ENCODE peak calls at places on chromosomes 4 and X, in eight cellular contexts. One of them, this sample, is unnamed.

GRCh38 chr4:37324526-37324925 is 80.0 kb downstream of the NWD2 start:
- DNase-seq in activated gamma-delta T cell treated with anti-CD3 and anti-CD28 coated beads, Interleukin-2, amount 50 U/mL, for 16 hours: no peak
- DNase-seq in Calu3: no peak
- DNase-seq in EH: no peak
- DNase-seq in T-helper 2 cell: no peak
- DNase-seq in EL: no peak
- DNase-seq in psoas muscle: no peak
- DNase-seq in GM23338: no peak
- DNase-seq in this sample: no peak

GRCh38 chr4:114807759-114808404 is 209.3 kb downstream of the UGT8 start:
- DNase-seq in Calu3: peak; percentile 1
- DNase-seq in T-helper 2 cell: no peak
- DNase-seq in psoas muscle: no peak
- DNase-seq in activated gamma-delta T cell treated with anti-CD3 and anti-CD28 coated beads, Interleukin-2, amount 50 U/mL, for 16 hours: no peak
- DNase-seq in EH: peak; percentile 32
- DNase-seq in EL: peak; percentile 37
- DNase-seq in GM23338: peak; percentile 78
- DNase-seq in this sample: peak; percentile 63

GRCh38 chrX:145817666-145818521 is at the start of gene SLITRK2:
- DNase-seq in EH: no peak
- DNase-seq in EL: no peak
- DNase-seq in psoas muscle: no peak
- DNase-seq in Calu3: no peak
- DNase-seq in T-helper 2 cell: no peak
- DNase-seq in activated gamma-delta T cell treated with anti-CD3 and anti-CD28 coated beads, Interleukin-2, amount 50 U/mL, for 16 hours: no peak
- DNase-seq in GM23338: peak; percentile 57
- DNase-seq in this sample: no peak

GRCh38 chrX:117511379-117511778 is 605.2 kb downstream of the KLHL13 start:
- DNase-seq in GM23338: no peak
- DNase-seq in Calu3: no peak
- DNase-seq in T-helper 2 cell: no peak
- DNase-seq in activated gamma-delta T cell treated with anti-CD3 and anti-CD28 coated beads, Interleukin-2, amount 50 U/mL, for 16 hours: no peak
- DNase-seq in psoas muscle: no peak
- DNase-seq in EH: no peak
- DNase-seq in EL: no peak
- DNase-seq in this sample: no peak

GRCh38 chr4:153466637-153467153 is 535 bp downstream of the TMEM131L start:
- DNase-seq in EH: no peak
- DNase-seq in Calu3: no peak
- DNase-seq in psoas muscle: no peak
- DNase-seq in T-helper 2 cell: no peak
- DNase-seq in GM23338: peak; percentile 19
- DNase-seq in activated gamma-delta T cell treated with anti-CD3 and anti-CD28 coated beads, Interleukin-2, amount 50 U/mL, for 16 hours: no peak
- DNase-seq in EL: no peak
- DNase-seq in this sample: no peak

GRCh38 chr4:169337510-169337909 is 66.8 kb upstream of the SH3RF1 start:
- DNase-seq in EH: peak; percentile 99
- DNase-seq in T-helper 2 cell: no peak
- DNase-seq in Calu3: no peak
- DNase-seq in activated gamma-delta T cell treated with anti-CD3 and anti-CD28 coated beads, Interleukin-2, amount 50 U/mL, for 16 hours: no peak
- DNase-seq in GM23338: no peak
- DNase-seq in EL: peak; percentile 91
- DNase-seq in psoas muscle: no peak
- DNase-seq in this sample: no peak

GRCh38 chr4:179164642-179165338 is 1722.6 kb upstream of the AGA start:
- DNase-seq in GM23338: no peak
- DNase-seq in Calu3: no peak
- DNase-seq in activated gamma-delta T cell treated with anti-CD3 and anti-CD28 coated beads, Interleukin-2, amount 50 U/mL, for 16 hours: no peak
- DNase-seq in EH: no peak
- DNase-seq in T-helper 2 cell: no peak
- DNase-seq in EL: no peak
- DNase-seq in psoas muscle: no peak
- DNase-seq in this sample: no peak

GRCh38 chrX:69795702-69796101 is 179.8 kb downstream of the EDA start:
- DNase-seq in EL: no peak
- DNase-seq in GM23338: no peak
- DNase-seq in activated gamma-delta T cell treated with anti-CD3 and anti-CD28 coated beads, Interleukin-2, amount 50 U/mL, for 16 hours: no peak
- DNase-seq in Calu3: no peak
- DNase-seq in T-helper 2 cell: no peak
- DNase-seq in EH: no peak
- DNase-seq in psoas muscle: no peak
- DNase-seq in this sample: no peak

GRCh38 chr4:52299120-52299519 is 248.0 kb downstream of the SPATA18 start:
- DNase-seq in activated gamma-delta T cell treated with anti-CD3 and anti-CD28 coated beads, Interleukin-2, amount 50 U/mL, for 16 hours: no peak
- DNase-seq in EL: peak; percentile 2
- DNase-seq in T-helper 2 cell: no peak
- DNase-seq in EH: no peak
- DNase-seq in Calu3: no peak
- DNase-seq in psoas muscle: no peak
- DNase-seq in GM23338: no peak
- DNase-seq in this sample: no peak

GRCh38 chr4:152590179-152591031 is 54.5 kb upstream of the FBXW7 start:
- DNase-seq in activated gamma-delta T cell treated with anti-CD3 and anti-CD28 coated beads, Interleukin-2, amount 50 U/mL, for 16 hours: no peak
- DNase-seq in EL: peak; percentile 97
- DNase-seq in T-helper 2 cell: no peak
- DNase-seq in GM23338: no peak
- DNase-seq in Calu3: no peak
- DNase-seq in psoas muscle: no peak
- DNase-seq in EH: peak; percentile 98
- DNase-seq in this sample: no peak

GRCh38 chrX:155592331-155592730 is 20.4 kb downstream of the TMLHE start:
- DNase-seq in psoas muscle: no peak
- DNase-seq in EL: no peak
- DNase-seq in T-helper 2 cell: no peak
- DNase-seq in activated gamma-delta T cell treated with anti-CD3 and anti-CD28 coated beads, Interleukin-2, amount 50 U/mL, for 16 hours: no peak
- DNase-seq in Calu3: no peak
- DNase-seq in EH: no peak
- DNase-seq in GM23338: no peak
- DNase-seq in this sample: no peak

GRCh38 chr4:182604953-182605352 is 312.2 kb downstream of the DCTD start:
- DNase-seq in psoas muscle: no peak
- DNase-seq in Calu3: no peak
- DNase-seq in activated gamma-delta T cell treated with anti-CD3 and anti-CD28 coated beads, Interleukin-2, amount 50 U/mL, for 16 hours: no peak
- DNase-seq in T-helper 2 cell: no peak
- DNase-seq in GM23338: no peak
- DNase-seq in EH: peak; percentile 24
- DNase-seq in EL: peak; percentile 41
- DNase-seq in this sample: no peak

GRCh38 chrX:48090123-48090522 is 18.7 kb upstream of the ZNF630 start:
- DNase-seq in T-helper 2 cell: no peak
- DNase-seq in psoas muscle: no peak
- DNase-seq in GM23338: no peak
- DNase-seq in activated gamma-delta T cell treated with anti-CD3 and anti-CD28 coated beads, Interleukin-2, amount 50 U/mL, for 16 hours: no peak
- DNase-seq in EL: no peak
- DNase-seq in Calu3: no peak
- DNase-seq in EH: no peak
- DNase-seq in this sample: no peak

GRCh38 chrX:103248553-103248952 is 6.4 kb downstream of the TCEAL8 start:
- DNase-seq in EL: peak; percentile 16
- DNase-seq in psoas muscle: no peak
- DNase-seq in activated gamma-delta T cell treated with anti-CD3 and anti-CD28 coated beads, Interleukin-2, amount 50 U/mL, for 16 hours: no peak
- DNase-seq in EH: peak; percentile 21
- DNase-seq in T-helper 2 cell: no peak
- DNase-seq in Calu3: no peak
- DNase-seq in GM23338: peak; percentile 10
- DNase-seq in this sample: no peak

GRCh38 chr4:153223935-153224334 is 19.7 kb downstream of the TRIM2 start:
- DNase-seq in GM23338: no peak
- DNase-seq in EL: peak; percentile 35
- DNase-seq in T-helper 2 cell: no peak
- DNase-seq in activated gamma-delta T cell treated with anti-CD3 and anti-CD28 coated beads, Interleukin-2, amount 50 U/mL, for 16 hours: no peak
- DNase-seq in EH: peak; percentile 39
- DNase-seq in Calu3: no peak
- DNase-seq in psoas muscle: no peak
- DNase-seq in this sample: no peak

GRCh38 chrX:119686087-119686639 is 6.8 kb downstream of the SEPTIN6 start:
- DNase-seq in EH: peak; percentile 44
- DNase-seq in activated gamma-delta T cell treated with anti-CD3 and anti-CD28 coated beads, Interleukin-2, amount 50 U/mL, for 16 hours: no peak
- DNase-seq in GM23338: no peak
- DNase-seq in EL: peak; percentile 36
- DNase-seq in T-helper 2 cell: no peak
- DNase-seq in Calu3: no peak
- DNase-seq in psoas muscle: peak; percentile 18
- DNase-seq in this sample: no peak

GRCh38 chr4:152165851-152166250 is 370.0 kb downstream of the FBXW7 start:
- DNase-seq in EL: no peak
- DNase-seq in Calu3: no peak
- DNase-seq in activated gamma-delta T cell treated with anti-CD3 and anti-CD28 coated beads, Interleukin-2, amount 50 U/mL, for 16 hours: no peak
- DNase-seq in psoas muscle: no peak
- DNase-seq in T-helper 2 cell: no peak
- DNase-seq in EH: no peak
- DNase-seq in GM23338: no peak
- DNase-seq in this sample: no peak

GRCh38 chr4:10727140-10727880 is 42.7 kb upstream of the CLNK start:
- DNase-seq in EH: no peak
- DNase-seq in GM23338: no peak
- DNase-seq in T-helper 2 cell: no peak
- DNase-seq in Calu3: no peak
- DNase-seq in psoas muscle: no peak
- DNase-seq in activated gamma-delta T cell treated with anti-CD3 and anti-CD28 coated beads, Interleukin-2, amount 50 U/mL, for 16 hours: no peak
- DNase-seq in EL: no peak
- DNase-seq in this sample: no peak

GRCh38 chrX:50100188-50100587 is 100.6 kb downstream of the AKAP4 start:
- DNase-seq in psoas muscle: no peak
- DNase-seq in Calu3: peak; percentile 28
- DNase-seq in EL: peak; percentile 1
- DNase-seq in T-helper 2 cell: no peak
- DNase-seq in activated gamma-delta T cell treated with anti-CD3 and anti-CD28 coated beads, Interleukin-2, amount 50 U/mL, for 16 hours: no peak
- DNase-seq in GM23338: peak; percentile 51
- DNase-seq in EH: peak; percentile 7
- DNase-seq in this sample: no peak

GRCh38 chr4:140756292-140757219 is at the start of gene TBC1D9:
- DNase-seq in EH: peak; percentile 85
- DNase-seq in T-helper 2 cell: no peak
- DNase-seq in psoas muscle: peak; percentile 69
- DNase-seq in EL: peak; percentile 90
- DNase-seq in GM23338: peak; percentile 97
- DNase-seq in Calu3: peak; percentile 77
- DNase-seq in activated gamma-delta T cell treated with anti-CD3 and anti-CD28 coated beads, Interleukin-2, amount 50 U/mL, for 16 hours: no peak
- DNase-seq in this sample: no peak

GRCh38 chr4:35358001-35358584 is 886.2 kb downstream of the ARAP2 start:
- DNase-seq in Calu3: no peak
- DNase-seq in EH: no peak
- DNase-seq in T-helper 2 cell: no peak
- DNase-seq in psoas muscle: no peak
- DNase-seq in GM23338: peak; percentile 26
- DNase-seq in EL: no peak
- DNase-seq in activated gamma-delta T cell treated with anti-CD3 and anti-CD28 coated beads, Interleukin-2, amount 50 U/mL, for 16 hours: no peak
- DNase-seq in this sample: no peak

GRCh38 chrX:108439434-108439883 is at the start of gene COL4A5:
- DNase-seq in psoas muscle: peak; percentile 31
- DNase-seq in GM23338: peak; percentile 85
- DNase-seq in EH: peak; percentile 73
- DNase-seq in EL: peak; percentile 84
- DNase-seq in Calu3: peak; percentile 65
- DNase-seq in T-helper 2 cell: no peak
- DNase-seq in activated gamma-delta T cell treated with anti-CD3 and anti-CD28 coated beads, Interleukin-2, amount 50 U/mL, for 16 hours: no peak
- DNase-seq in this sample: no peak

GRCh38 chr4:163495900-163496299 is 1.4 kb downstream of the TMA16 start:
- DNase-seq in EH: no peak
- DNase-seq in GM23338: no peak
- DNase-seq in psoas muscle: no peak
- DNase-seq in EL: peak; percentile 3
- DNase-seq in T-helper 2 cell: no peak
- DNase-seq in Calu3: no peak
- DNase-seq in activated gamma-delta T cell treated with anti-CD3 and anti-CD28 coated beads, Interleukin-2, amount 50 U/mL, for 16 hours: no peak
- DNase-seq in this sample: no peak

GRCh38 chr4:142901166-142901662 is 55.1 kb upstream of the INPP4B start:
- DNase-seq in activated gamma-delta T cell treated with anti-CD3 and anti-CD28 coated beads, Interleukin-2, amount 50 U/mL, for 16 hours: no peak
- DNase-seq in EL: peak; percentile 46
- DNase-seq in psoas muscle: no peak
- DNase-seq in T-helper 2 cell: no peak
- DNase-seq in EH: peak; percentile 34
- DNase-seq in GM23338: no peak
- DNase-seq in Calu3: no peak
- DNase-seq in this sample: no peak

GRCh38 chr4:74933562-74934015 is 673 bp downstream of the PARM1 start:
- DNase-seq in activated gamma-delta T cell treated with anti-CD3 and anti-CD28 coated beads, Interleukin-2, amount 50 U/mL, for 16 hours: no peak
- DNase-seq in psoas muscle: peak; percentile 18
- DNase-seq in GM23338: peak; percentile 53
- DNase-seq in EL: peak; percentile 1
- DNase-seq in EH: no peak
- DNase-seq in Calu3: no peak
- DNase-seq in T-helper 2 cell: no peak
- DNase-seq in this sample: no peak

GRCh38 chrX:130028196-130028595 is 45.8 kb downstream of the BCORL1 start:
- DNase-seq in EL: peak; percentile 18
- DNase-seq in T-helper 2 cell: peak; percentile 28
- DNase-seq in psoas muscle: peak; percentile 44
- DNase-seq in activated gamma-delta T cell treated with anti-CD3 and anti-CD28 coated beads, Interleukin-2, amount 50 U/mL, for 16 hours: peak; percentile 20
- DNase-seq in EH: peak; percentile 30
- DNase-seq in Calu3: peak; percentile 68
- DNase-seq in GM23338: peak; percentile 36
- DNase-seq in this sample: no peak

GRCh38 chrX:68503830-68504229 is 5.0 kb downstream of the YIPF6 start:
- DNase-seq in activated gamma-delta T cell treated with anti-CD3 and anti-CD28 coated beads, Interleukin-2, amount 50 U/mL, for 16 hours: no peak
- DNase-seq in EL: peak; percentile 5
- DNase-seq in psoas muscle: no peak
- DNase-seq in GM23338: no peak
- DNase-seq in T-helper 2 cell: no peak
- DNase-seq in Calu3: no peak
- DNase-seq in EH: no peak
- DNase-seq in this sample: no peak

GRCh38 chr4:7828011-7828720 is 111.5 kb downstream of the AFAP1 start:
- DNase-seq in Calu3: no peak
- DNase-seq in EL: peak; percentile 99
- DNase-seq in psoas muscle: peak; percentile 77
- DNase-seq in activated gamma-delta T cell treated with anti-CD3 and anti-CD28 coated beads, Interleukin-2, amount 50 U/mL, for 16 hours: peak; percentile 53
- DNase-seq in T-helper 2 cell: peak; percentile 21
- DNase-seq in GM23338: peak; percentile 47
- DNase-seq in EH: peak; percentile 100
- DNase-seq in this sample: peak; percentile 76

GRCh38 chr4:13530823-13531608 is 13.3 kb downstream of the NKX3-2 start:
- DNase-seq in Calu3: no peak
- DNase-seq in psoas muscle: no peak
- DNase-seq in T-helper 2 cell: no peak
- DNase-seq in EL: no peak
- DNase-seq in GM23338: peak; percentile 92
- DNase-seq in EH: no peak
- DNase-seq in activated gamma-delta T cell treated with anti-CD3 and anti-CD28 coated beads, Interleukin-2, amount 50 U/mL, for 16 hours: no peak
- DNase-seq in this sample: no peak

This sample was measured in natural killer cell treated with Interleukin-12 subunit alpha and Interleukin-12 subunit beta and Interleukin-15 and Interleukin-18, amount 100 ng/mL, for 72 hours.